ENCODE peak calls at places on chromosomes 16 and 17, in eight cellular contexts. V, S, Z, R, M, F, Q and E are unnamed samples.

GRCh38 chr17:61299517-61300513 is 99.8 kb upstream of the TBX2 start:
- DNase-seq in V (no peak), S (no peak), Z (no peak), R (no peak), M (no peak), F (no peak), Q (no peak), E (no peak)

GRCh38 chr17:54256530-54256929 is 433.8 kb downstream of the KIF2B start:
- DNase-seq in V (no peak), S (no peak), Z (no peak), R (no peak), M (no peak), F (no peak), Q (no peak), E (no peak)

GRCh38 chr16:28895609-28896008 is 17.3 kb downstream of the ATP2A1 start:
- DNase-seq in V (no peak), S (no peak), Z (no peak), R (no peak), M (no peak), F (no peak), Q (no peak), E (no peak)

GRCh38 chr17:45688353-45688752 is 95.8 kb upstream of the CRHR1 start:
- DNase-seq in V (no peak), S (no peak), Z (no peak), R (no peak), M (no peak), F (no peak), Q (no peak), E (no peak)

GRCh38 chr17:62792122-62792800 is 15.9 kb downstream of the MARCHF10 start:
- DNase-seq in V (no peak), S (peak; percentile 42), Z (no peak), R (no peak), M (no peak), F (peak; percentile 92), Q (no peak), E (peak; percentile 93)

GRCh38 chr17:17503566-17504130 is 7.5 kb upstream of the RASD1 start:
- DNase-seq in V (peak; percentile 25), S (no peak), Z (no peak), R (no peak), M (no peak), F (no peak), Q (no peak), E (no peak)

GRCh38 chr17:50076591-50077235 is 18.4 kb upstream of the PDK2 start:
- DNase-seq in V (peak; percentile 60), S (no peak), Z (no peak), R (no peak), M (no peak), F (no peak), Q (no peak), E (no peak)

GRCh38 chr16:66240088-66240487 is 126.4 kb upstream of the CDH5 start:
- DNase-seq in V (no peak), S (no peak), Z (no peak), R (no peak), M (no peak), F (no peak), Q (no peak), E (no peak)

GRCh38 chr16:72666267-72666666 is 381.7 kb downstream of the ZFHX3 start:
- DNase-seq in V (no peak), S (no peak), Z (no peak), R (no peak), M (no peak), F (peak; percentile 11), Q (no peak), E (peak; percentile 4)

GRCh38 chr16:19094542-19095365 is 19.0 kb upstream of the ITPRIPL2 start:
- DNase-seq in V (no peak), S (no peak), Z (no peak), R (no peak), M (no peak), F (no peak), Q (no peak), E (no peak)

GRCh38 chr16:85329059-85329812 is 217.0 kb upstream of the CIBAR2 start:
- DNase-seq in V (peak; percentile 63), S (no peak), Z (no peak), R (no peak), M (no peak), F (no peak), Q (peak; percentile 66), E (no peak)

GRCh38 chr17:57313276-57313835 is 57.0 kb downstream of the MSI2 start:
- DNase-seq in V (no peak), S (no peak), Z (no peak), R (no peak), M (no peak), F (no peak), Q (no peak), E (no peak)

DNA sequence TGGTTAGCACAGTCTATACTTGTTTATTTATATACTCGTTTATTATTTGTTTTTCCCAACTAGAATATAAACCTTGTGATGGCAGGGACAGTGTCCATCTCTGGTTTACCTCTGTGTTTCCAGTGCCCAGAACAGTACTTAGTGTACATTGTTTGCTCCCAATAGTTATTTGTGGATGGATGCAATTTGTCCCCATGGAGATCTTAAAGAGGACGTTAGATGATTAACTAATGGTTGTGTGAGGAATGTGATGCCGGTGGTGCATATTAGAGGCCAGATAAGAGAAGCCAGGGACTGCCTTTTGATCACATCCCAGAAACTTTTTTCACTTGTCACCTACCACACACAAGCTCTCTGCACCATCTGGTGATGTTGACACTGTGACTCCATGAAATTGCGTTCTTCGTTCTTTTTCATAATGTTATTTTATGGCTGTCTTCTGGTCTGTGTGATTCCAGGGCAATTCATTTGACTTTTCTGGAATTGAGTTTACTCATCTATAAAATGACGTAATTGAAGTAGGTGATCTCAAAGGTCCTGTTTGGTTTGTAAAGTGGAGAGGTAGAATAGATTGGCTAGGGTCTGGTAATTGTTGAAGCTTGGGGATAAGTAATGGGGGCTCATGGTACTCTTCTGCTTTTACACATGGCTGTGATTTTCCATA is 1.2 kb downstream of the COX10 start:
- DNase-seq in V (no peak), S (no peak), Z (no peak), R (no peak), M (peak; percentile 12), F (no peak), Q (no peak), E (no peak)
- H3K4me3 ChIP-seq in V (peak overlapping the region; percentile 100), S (peak overlapping the region; percentile 90), Z (peak overlapping the region; percentile 96), R (peak overlapping the region; percentile 95), M (peak overlapping the region; percentile 85), F (peak overlapping the region; percentile 96), Q (no peak overlapping the region), E (peak overlapping the region; percentile 92)

GRCh38 chr17:55434721-55435120 is 13.1 kb upstream of the MMD start:
- DNase-seq in V (no peak), S (no peak), Z (no peak), R (no peak), M (no peak), F (no peak), Q (no peak), E (peak; percentile 44)
- TF ChIP-seq CTCF in V (no peak), S (no peak), Z (no peak), R (no peak), M (no peak), F (no peak), Q (no peak), E (no peak)

GRCh38 chr17:76678330-76678729 is 32.4 kb downstream of the MXRA7 start:
- DNase-seq in V (no peak), S (no peak), Z (no peak), R (no peak), M (no peak), F (no peak), Q (peak; percentile 78), E (no peak)
- H3K4me3 ChIP-seq in V (no peak overlapping the region), S (no peak overlapping the region), Z (no peak overlapping the region), R (no peak overlapping the region), M (no peak overlapping the region), F (no peak overlapping the region), Q (no peak overlapping the region), E (no peak overlapping the region)

GRCh38 chr17:48502901-48503300 is 27.9 kb downstream of the HOXB1 start:
- DNase-seq in V (no peak), S (no peak), Z (no peak), R (no peak), M (no peak), F (no peak), Q (no peak), E (no peak)

GRCh38 chr17:48502312-48502711 is 28.5 kb downstream of the HOXB1 start:
- DNase-seq in V (no peak), S (no peak), Z (no peak), R (no peak), M (no peak), F (no peak), Q (no peak), E (no peak)

GRCh38 chr17:48499743-48500434 is 30.9 kb downstream of the HOXB1 start:
- DNase-seq in V (no peak), S (no peak), Z (no peak), R (no peak), M (no peak), F (no peak), Q (no peak), E (no peak)

GRCh38 chr17:48499248-48499647 is 31.6 kb downstream of the HOXB1 start:
- DNase-seq in V (no peak), S (no peak), Z (no peak), R (no peak), M (no peak), F (no peak), Q (no peak), E (peak; percentile 55)

GRCh38 chr17:48500435-48501426 is 30.1 kb downstream of the HOXB1 start:
- DNase-seq in V (no peak), S (no peak), Z (no peak), R (no peak), M (no peak), F (no peak), Q (peak; percentile 26), E (no peak)
- TF ChIP-seq CTCF in V (no peak), S (no peak), Z (no peak), R (no peak), M (no peak), F (peak; percentile 20), Q (no peak), E (no peak)